ENCODE peak calls at places on chromosomes 12 and 14, in five cellular contexts. H is RWPE2; A is GM23248; E is CD8-positive, alpha-beta T cell; Y is lower lobe of right lung. V is an unnamed sample.

GRCh38 chr14:50362791-50363733 is 33.6 kb downstream of the CDKL1 start:
- DNase-seq in H (no peak), A (peak; percentile 44), E (peak; percentile 23), Y (no peak), V (no peak)

GRCh38 chr14:37585971-37586759 is 8.9 kb downstream of the FOXA1 start:
- DNase-seq in H (no peak), A (no peak), E (no peak), Y (no peak), V (no peak)

GRCh38 chr12:31773223-31773750 is 44.5 kb upstream of the AMN1 start:
- DNase-seq in H (no peak), A (no peak), E (no peak), Y (no peak), V (no peak)

GRCh38 chr12:64779349-64779974 is 20.3 kb upstream of the GNS start:
- DNase-seq in H (no peak), A (no peak), E (no peak), Y (no peak), V (no peak)

GRCh38 chr12:111088409-111088808 is 168.0 kb upstream of the MYL2 start:
- DNase-seq in H (no peak), A (no peak), E (no peak), Y (no peak), V (no peak)

GRCh38 chr12:120079352-120080042 is 37.1 kb downstream of the RAB35 start:
- DNase-seq in H (no peak), A (peak; percentile 58), E (no peak), Y (no peak), V (no peak)

GRCh38 chr14:95218472-95219193 is 61.3 kb upstream of the DICER1 start:
- DNase-seq in H (no peak), A (no peak), E (no peak), Y (no peak), V (no peak)

GRCh38 chr12:16604853-16605252 is 1.1 kb downstream of the LMO3 start:
- DNase-seq in H (no peak), A (no peak), E (no peak), Y (peak; percentile 48), V (no peak)

GRCh38 chr12:123571343-123571813 is 13.0 kb upstream of the TMED2 start:
- DNase-seq in H (no peak), A (peak; percentile 89), E (no peak), Y (peak; percentile 55), V (no peak)

DNA sequence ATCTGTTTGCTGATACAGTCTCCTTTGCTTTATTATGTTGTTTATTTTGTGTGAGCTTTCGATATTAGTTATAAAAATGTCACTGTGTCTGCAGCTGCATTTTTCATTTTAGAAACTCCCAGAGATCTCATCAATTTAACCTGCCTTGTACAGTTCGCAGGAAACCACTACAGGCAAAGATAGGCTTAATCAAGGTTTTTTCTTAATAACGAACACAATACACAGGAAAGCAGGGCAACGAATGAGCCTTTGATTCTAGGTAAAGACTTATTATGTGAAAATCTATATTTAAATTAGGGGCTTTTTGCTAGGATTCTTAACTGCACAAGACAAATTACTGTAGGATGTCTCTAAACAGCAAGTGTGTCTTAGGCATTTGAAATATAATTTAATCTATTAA is 191.9 kb downstream of the RGS6 start:
- DNase-seq in H (no peak), A (no peak), E (no peak), Y (no peak), V (no peak)
- H3K4me3 ChIP-seq in H (no peak overlapping the region), A (no peak overlapping the region), E (no peak overlapping the region), Y (no peak overlapping the region), V (no peak overlapping the region)

DNA sequence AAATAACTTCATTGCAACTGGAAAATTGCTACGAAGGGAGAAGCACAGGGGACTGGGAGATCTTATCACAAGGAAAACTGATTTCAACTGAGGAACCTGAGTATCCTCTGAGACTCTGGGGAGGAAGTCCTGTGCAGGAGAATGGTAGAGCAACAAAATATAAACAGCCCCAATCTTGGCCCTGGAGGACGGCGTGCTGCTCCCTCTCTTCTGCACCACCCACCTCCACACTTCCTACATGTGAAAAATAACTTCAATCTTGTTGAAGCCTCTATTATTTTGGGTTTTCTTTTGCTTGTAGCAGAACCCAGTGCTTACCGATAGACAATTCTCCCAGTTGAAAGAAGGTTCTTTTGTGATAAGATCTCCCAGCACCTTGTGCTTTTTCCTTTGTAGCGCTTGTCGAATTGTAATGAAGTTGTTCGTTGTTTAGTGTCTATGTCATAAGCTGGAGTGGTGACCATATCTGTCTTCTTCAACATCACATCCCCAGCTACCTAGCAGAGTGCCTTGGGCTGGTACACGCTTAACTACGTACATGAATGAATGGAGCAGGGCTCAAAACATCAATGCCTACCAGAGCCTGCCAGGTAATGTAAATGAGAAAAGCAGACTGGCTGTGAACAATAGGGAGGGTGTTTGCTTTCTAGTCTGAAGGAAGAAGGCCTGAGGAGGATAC is 2.8 kb upstream of the CD4 start:
- DNase-seq in H (no peak), A (no peak), E (no peak), Y (no peak), V (no peak)
- H3K27ac ChIP-seq in H (no peak overlapping the region), A (no peak overlapping the region), E (peak overlapping the region; percentile 2), Y (no peak overlapping the region), V (peak overlapping the region; percentile 63)

GRCh38 chr12:15143467-15143866 is 77.8 kb downstream of the RERG start:
- DNase-seq in H (no peak), A (no peak), E (no peak), Y (no peak), V (no peak)
- H3K9me3 ChIP-seq in H (no peaks in the 10 kb centered on the region), A (no peaks in the 10 kb centered on the region), E (no peaks in the 10 kb centered on the region), Y (no peaks in the 10 kb centered on the region), V (no peaks in the 10 kb centered on the region)

DNA sequence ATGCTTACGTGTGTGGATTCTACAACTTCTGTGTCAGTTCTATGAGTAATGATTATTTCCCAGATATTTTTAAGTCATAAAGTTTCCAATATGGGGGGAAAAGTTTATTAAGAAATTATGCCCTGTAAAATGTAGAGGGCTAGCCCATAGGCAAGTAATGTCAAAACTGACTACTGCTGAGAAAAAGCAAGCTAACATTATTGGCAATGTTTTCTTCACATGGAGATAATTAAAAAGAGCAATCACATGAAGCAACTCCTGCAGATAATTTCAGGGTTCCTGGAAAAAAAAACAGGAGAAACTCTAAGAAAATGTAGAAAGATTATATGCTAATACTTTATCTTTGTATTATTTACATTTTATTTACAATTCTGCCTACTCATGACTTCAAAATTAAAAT is 39.9 kb downstream of the PPP1R12A start:
- DNase-seq in H (no peak), A (peak; percentile 41), E (no peak), Y (no peak), V (no peak)
- H3K4me3 ChIP-seq in H (no peak overlapping the region), A (no peak overlapping the region), E (no peak overlapping the region), Y (no peak overlapping the region), V (no peak overlapping the region)

DNA sequence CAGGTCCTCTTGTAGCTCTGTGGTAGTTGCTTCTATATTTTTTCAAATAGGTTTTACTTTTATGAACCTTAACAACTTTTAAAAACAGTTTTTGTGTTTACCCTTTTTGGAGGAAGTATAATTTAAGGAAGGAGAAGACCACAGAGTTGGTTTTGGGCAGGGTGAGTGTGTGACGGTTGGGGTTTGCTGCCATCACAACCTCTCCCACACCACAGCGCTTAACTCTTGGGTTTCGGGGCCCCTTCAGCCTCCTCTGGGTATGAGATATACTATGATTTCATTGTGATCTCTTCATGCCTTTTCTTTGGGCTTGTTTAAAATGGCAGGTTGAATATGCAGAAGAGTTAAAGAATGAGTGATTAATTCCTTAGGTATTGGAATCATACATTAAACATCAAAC is 228.7 kb upstream of the CRY1 start:
- DNase-seq in H (no peak), A (no peak), E (peak; percentile 35), Y (no peak), V (no peak)
- H3K27ac ChIP-seq in H (peak overlapping the region; percentile 60), A (no peak overlapping the region), E (peak overlapping the region; percentile 81), Y (no peak overlapping the region), V (peak overlapping the region; percentile 60)

GRCh38 chr12:132918680-132919079 is 31.3 kb upstream of the CHFR start:
- DNase-seq in H (no peak), A (no peak), E (no peak), Y (no peak), V (no peak)
- H3K9me3 ChIP-seq in H (peaks cover 26% of the 10 kb centered on the region), A (peaks cover 26% of the 10 kb centered on the region), E (peaks cover 30% of the 10 kb centered on the region), Y (peaks cover 99% of the 10 kb centered on the region), V (peaks cover 48% of the 10 kb centered on the region)

DNA sequence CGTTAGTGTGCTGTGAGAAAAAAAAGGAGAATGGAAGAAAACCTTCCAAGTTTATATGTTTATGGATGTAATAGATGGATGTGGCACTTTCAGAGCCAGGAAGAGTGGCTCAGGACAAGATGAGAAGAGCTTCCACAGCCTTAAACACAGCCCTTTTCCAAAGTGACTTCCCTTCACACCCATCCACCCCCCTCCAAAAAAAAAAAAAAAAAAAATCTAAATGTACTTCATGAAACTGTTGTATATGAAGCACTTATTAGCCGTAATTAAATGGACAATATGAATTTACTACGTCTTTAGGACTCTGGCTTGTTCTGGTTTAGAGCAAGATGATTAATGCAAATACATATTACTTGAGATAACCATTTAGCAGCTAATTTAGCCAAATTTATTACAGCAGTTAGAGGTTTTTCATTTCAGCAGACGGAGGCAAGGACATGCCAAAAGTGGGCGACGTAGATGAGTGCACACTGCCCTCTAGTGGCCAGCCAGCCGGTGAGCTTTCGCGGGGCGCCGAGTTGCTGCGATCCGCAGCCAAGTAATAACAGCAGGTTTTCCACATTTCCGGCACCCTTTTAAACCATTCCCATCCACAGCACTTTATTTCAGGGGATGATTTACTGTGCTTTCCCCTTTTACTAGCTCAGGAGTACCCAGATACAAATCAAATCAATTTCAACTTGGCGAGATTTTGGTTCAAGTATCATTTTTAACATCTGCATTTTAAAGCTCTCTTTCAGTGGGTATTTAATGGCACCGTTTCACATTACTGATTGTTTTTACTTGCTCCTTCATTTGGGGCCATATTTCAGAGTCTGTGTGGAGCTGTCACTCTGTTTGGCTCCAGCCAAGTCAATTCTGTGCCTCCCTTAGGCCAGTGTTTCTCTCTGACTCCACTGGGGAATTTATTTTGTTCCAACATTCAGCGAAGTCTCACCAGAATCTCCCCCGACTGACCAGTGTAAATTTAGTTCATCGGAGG is 158.2 kb downstream of the EGLN3 start:
- DNase-seq in H (peak; percentile 73), A (peak; percentile 88), E (peak; percentile 67), Y (peak; percentile 76), V (peak; percentile 33)
- H3K4me3 ChIP-seq in H (no peak overlapping the region), A (peak overlapping the region; percentile 58), E (no peak overlapping the region), Y (peak overlapping the region; percentile 15), V (no peak overlapping the region)